ENCODE peak calls at places on chromosomes 11 and 22, in four cellular contexts. G is fibroblast of the aortic adventitia, S is neuronal stem cell, N is amygdala. L is an unnamed sample.

GRCh38 chr11:62061356-62062222 is 62.2 kb upstream of the INCENP start:
- DNase-seq in G (no peak), S (no peak), N (peak; percentile 22), L (no peak)

GRCh38 chr22:19877626-19878339 is 23.1 kb upstream of the GNB1L start:
- DNase-seq in G (peak; percentile 10), S (no peak), N (no peak), L (no peak)

GRCh38 chr11:70713436-70713835 is 315.1 kb downstream of the CTTN start:
- DNase-seq in G (no peak), S (no peak), N (no peak), L (no peak)

GRCh38 chr11:122071680-122072321 is 44.2 kb downstream of the BLID start:
- DNase-seq in G (no peak), S (no peak), N (no peak), L (no peak)

GRCh38 chr11:131025421-131026126 is 109.3 kb upstream of the SNX19 start:
- DNase-seq in G (no peak), S (no peak), N (no peak), L (no peak)

GRCh38 chr11:129828301-129828836 is 12.7 kb downstream of the TMEM45B start:
- DNase-seq in G (peak; percentile 24), S (no peak), N (no peak), L (no peak)

GRCh38 chr11:100816823-100817222 is 129.7 kb downstream of the ARHGAP42 start:
- DNase-seq in G (peak; percentile 37), S (no peak), N (no peak), L (no peak)

GRCh38 chr22:50101870-50102565 is 12.2 kb downstream of the MOV10L1 start:
- DNase-seq in G (no peak), S (no peak), N (no peak), L (no peak)

GRCh38 chr22:49960967-49961600 is 512 bp downstream of the PIM3 start:
- DNase-seq in G (no peak), S (no peak), N (no peak), L (no peak)

GRCh38 chr22:25853902-25854301 is 111.9 kb downstream of the MYO18B start:
- DNase-seq in G (no peak), S (no peak), N (no peak), L (no peak)

GRCh38 chr11:128341280-128341679 is 246.1 kb downstream of the ETS1 start:
- DNase-seq in G (no peak), S (no peak), N (no peak), L (no peak)

GRCh38 chr11:118544010-118544646 is 13.1 kb downstream of the TMEM25 start:
- DNase-seq in G (no peak), S (no peak), N (no peak), L (no peak)

GRCh38 chr11:120578591-120579154 is 67.1 kb downstream of the GRIK4 start:
- DNase-seq in G (no peak), S (no peak), N (no peak), L (no peak)